ENCODE peak calls at places on chromosome 16, in seven cellular contexts. One of them, this sample, is unnamed.

GRCh38 chr16:55389426-55390073 is 65.5 kb downstream of the IRX6 start:
- DNase-seq in amygdala: peak; percentile 40
- DNase-seq in AG10803: no peak
- DNase-seq in activated CD4-positive, alpha-beta memory T cell treated with anti-CD3 and anti-CD28 coated beads, Interleukin-2, amount 10 ng/mL, durations not matched to agents 7 days and 5 days: no peak
- DNase-seq in fibroblast of pulmonary artery: no peak
- DNase-seq in HS-5: no peak
- DNase-seq in HT-29: no peak
- DNase-seq in this sample: no peak

GRCh38 chr16:17177242-17177967 is 293.4 kb downstream of the XYLT1 start:
- DNase-seq in HS-5: no peak
- DNase-seq in AG10803: peak; percentile 51
- DNase-seq in fibroblast of pulmonary artery: no peak
- DNase-seq in amygdala: no peak
- DNase-seq in HT-29: no peak
- DNase-seq in activated CD4-positive, alpha-beta memory T cell treated with anti-CD3 and anti-CD28 coated beads, Interleukin-2, amount 10 ng/mL, durations not matched to agents 7 days and 5 days: no peak
- DNase-seq in this sample: no peak

GRCh38 chr16:79698341-79698753 is 97.8 kb upstream of the MAF start:
- DNase-seq in HT-29: no peak
- DNase-seq in HS-5: no peak
- DNase-seq in activated CD4-positive, alpha-beta memory T cell treated with anti-CD3 and anti-CD28 coated beads, Interleukin-2, amount 10 ng/mL, durations not matched to agents 7 days and 5 days: no peak
- DNase-seq in AG10803: no peak
- DNase-seq in amygdala: no peak
- DNase-seq in fibroblast of pulmonary artery: peak; percentile 5
- DNase-seq in this sample: no peak

GRCh38 chr16:89615596-89616090 is 2.2 kb downstream of the DPEP1 start:
- DNase-seq in HS-5: no peak
- DNase-seq in AG10803: no peak
- DNase-seq in HT-29: no peak
- DNase-seq in fibroblast of pulmonary artery: no peak
- DNase-seq in amygdala: no peak
- DNase-seq in activated CD4-positive, alpha-beta memory T cell treated with anti-CD3 and anti-CD28 coated beads, Interleukin-2, amount 10 ng/mL, durations not matched to agents 7 days and 5 days: no peak
- DNase-seq in this sample: peak; percentile 34

GRCh38 chr16:85249418-85249817 is 137.1 kb upstream of the CIBAR2 start:
- DNase-seq in amygdala: peak; percentile 60
- DNase-seq in AG10803: no peak
- DNase-seq in fibroblast of pulmonary artery: no peak
- DNase-seq in HS-5: no peak
- DNase-seq in activated CD4-positive, alpha-beta memory T cell treated with anti-CD3 and anti-CD28 coated beads, Interleukin-2, amount 10 ng/mL, durations not matched to agents 7 days and 5 days: no peak
- DNase-seq in HT-29: no peak
- DNase-seq in this sample: no peak

GRCh38 chr16:1532081-1532760 is 1.2 kb upstream of the TMEM204 start:
- DNase-seq in HS-5: no peak
- DNase-seq in fibroblast of pulmonary artery: no peak
- DNase-seq in amygdala: no peak
- DNase-seq in AG10803: peak; percentile 65
- DNase-seq in HT-29: no peak
- DNase-seq in activated CD4-positive, alpha-beta memory T cell treated with anti-CD3 and anti-CD28 coated beads, Interleukin-2, amount 10 ng/mL, durations not matched to agents 7 days and 5 days: no peak
- DNase-seq in this sample: no peak

GRCh38 chr16:1489077-1489476 is 333 bp upstream of the PTX4 start:
- DNase-seq in activated CD4-positive, alpha-beta memory T cell treated with anti-CD3 and anti-CD28 coated beads, Interleukin-2, amount 10 ng/mL, durations not matched to agents 7 days and 5 days: no peak
- DNase-seq in amygdala: no peak
- DNase-seq in HS-5: no peak
- DNase-seq in fibroblast of pulmonary artery: no peak
- DNase-seq in HT-29: no peak
- DNase-seq in AG10803: no peak
- DNase-seq in this sample: no peak

GRCh38 chr16:51683882-51684281 is 532.8 kb upstream of the SALL1 start:
- DNase-seq in AG10803: no peak
- DNase-seq in amygdala: no peak
- DNase-seq in activated CD4-positive, alpha-beta memory T cell treated with anti-CD3 and anti-CD28 coated beads, Interleukin-2, amount 10 ng/mL, durations not matched to agents 7 days and 5 days: no peak
- DNase-seq in HT-29: no peak
- DNase-seq in fibroblast of pulmonary artery: no peak
- DNase-seq in HS-5: no peak
- DNase-seq in this sample: no peak

GRCh38 chr16:68365167-68365817 is 54.5 kb downstream of the PRMT7 start:
- DNase-seq in HS-5: no peak
- DNase-seq in fibroblast of pulmonary artery: no peak
- DNase-seq in HT-29: no peak
- DNase-seq in amygdala: peak; percentile 46
- DNase-seq in AG10803: peak; percentile 37
- DNase-seq in activated CD4-positive, alpha-beta memory T cell treated with anti-CD3 and anti-CD28 coated beads, Interleukin-2, amount 10 ng/mL, durations not matched to agents 7 days and 5 days: no peak
- DNase-seq in this sample: no peak

GRCh38 chr16:88566158-88566557 is 4.0 kb upstream of the ZC3H18 start:
- DNase-seq in HT-29: peak; percentile 38
- DNase-seq in AG10803: peak; percentile 31
- DNase-seq in amygdala: no peak
- DNase-seq in HS-5: no peak
- DNase-seq in activated CD4-positive, alpha-beta memory T cell treated with anti-CD3 and anti-CD28 coated beads, Interleukin-2, amount 10 ng/mL, durations not matched to agents 7 days and 5 days: no peak
- DNase-seq in fibroblast of pulmonary artery: peak; percentile 34
- DNase-seq in this sample: no peak

GRCh38 chr16:87076950-87077749 is 240.0 kb downstream of the C16orf95 start:
- DNase-seq in activated CD4-positive, alpha-beta memory T cell treated with anti-CD3 and anti-CD28 coated beads, Interleukin-2, amount 10 ng/mL, durations not matched to agents 7 days and 5 days: peak; percentile 46
- DNase-seq in fibroblast of pulmonary artery: peak; percentile 66
- DNase-seq in HT-29: peak; percentile 49
- DNase-seq in AG10803: peak; percentile 58
- DNase-seq in HS-5: no peak
- DNase-seq in amygdala: no peak
- DNase-seq in this sample: peak; percentile 58

GRCh38 chr16:21952793-21953540 is at the start of gene UQCRC2:
- DNase-seq in fibroblast of pulmonary artery: peak; percentile 94
- DNase-seq in HS-5: peak; percentile 93
- DNase-seq in amygdala: peak; percentile 93
- DNase-seq in AG10803: peak; percentile 91
- DNase-seq in HT-29: peak; percentile 98
- DNase-seq in activated CD4-positive, alpha-beta memory T cell treated with anti-CD3 and anti-CD28 coated beads, Interleukin-2, amount 10 ng/mL, durations not matched to agents 7 days and 5 days: peak; percentile 87
- DNase-seq in this sample: peak; percentile 93

GRCh38 chr16:31393056-31393455 is at the start of gene ITGAD:
- DNase-seq in amygdala: no peak
- DNase-seq in activated CD4-positive, alpha-beta memory T cell treated with anti-CD3 and anti-CD28 coated beads, Interleukin-2, amount 10 ng/mL, durations not matched to agents 7 days and 5 days: no peak
- DNase-seq in HT-29: no peak
- DNase-seq in AG10803: no peak
- DNase-seq in HS-5: no peak
- DNase-seq in fibroblast of pulmonary artery: no peak
- DNase-seq in this sample: no peak

GRCh38 chr16:21611178-21611545 is 11.8 kb downstream of the METTL9 start:
- DNase-seq in HS-5: no peak
- DNase-seq in activated CD4-positive, alpha-beta memory T cell treated with anti-CD3 and anti-CD28 coated beads, Interleukin-2, amount 10 ng/mL, durations not matched to agents 7 days and 5 days: no peak
- DNase-seq in amygdala: no peak
- DNase-seq in HT-29: no peak
- DNase-seq in AG10803: peak; percentile 49
- DNase-seq in fibroblast of pulmonary artery: peak; percentile 64
- DNase-seq in this sample: no peak

GRCh38 chr16:14486520-14487303 is 143.3 kb downstream of the PARN start:
- DNase-seq in HS-5: peak; percentile 80
- DNase-seq in activated CD4-positive, alpha-beta memory T cell treated with anti-CD3 and anti-CD28 coated beads, Interleukin-2, amount 10 ng/mL, durations not matched to agents 7 days and 5 days: no peak
- DNase-seq in AG10803: peak; percentile 97
- DNase-seq in amygdala: peak; percentile 84
- DNase-seq in HT-29: peak; percentile 92
- DNase-seq in fibroblast of pulmonary artery: peak; percentile 95
- DNase-seq in this sample: peak; percentile 88

GRCh38 chr16:28063611-28064061 is at the start of gene GSG1L:
- DNase-seq in amygdala: peak; percentile 12
- DNase-seq in HT-29: no peak
- DNase-seq in HS-5: no peak
- DNase-seq in activated CD4-positive, alpha-beta memory T cell treated with anti-CD3 and anti-CD28 coated beads, Interleukin-2, amount 10 ng/mL, durations not matched to agents 7 days and 5 days: no peak
- DNase-seq in fibroblast of pulmonary artery: no peak
- DNase-seq in AG10803: no peak
- DNase-seq in this sample: no peak

GRCh38 chr16:2095918-2096582 is 39.6 kb downstream of the PKD1 start:
- DNase-seq in fibroblast of pulmonary artery: no peak
- DNase-seq in activated CD4-positive, alpha-beta memory T cell treated with anti-CD3 and anti-CD28 coated beads, Interleukin-2, amount 10 ng/mL, durations not matched to agents 7 days and 5 days: no peak
- DNase-seq in AG10803: no peak
- DNase-seq in HS-5: no peak
- DNase-seq in amygdala: no peak
- DNase-seq in HT-29: no peak
- DNase-seq in this sample: no peak

GRCh38 chr16:12320298-12320706 is 343.8 kb downstream of the SNX29 start:
- DNase-seq in activated CD4-positive, alpha-beta memory T cell treated with anti-CD3 and anti-CD28 coated beads, Interleukin-2, amount 10 ng/mL, durations not matched to agents 7 days and 5 days: no peak
- DNase-seq in HS-5: peak; percentile 33
- DNase-seq in fibroblast of pulmonary artery: peak; percentile 18
- DNase-seq in HT-29: no peak
- DNase-seq in AG10803: peak; percentile 31
- DNase-seq in amygdala: no peak
- DNase-seq in this sample: no peak

This sample was measured in colonic mucosa.